ENCODE peak calls at places on chromosome 20, in five cellular contexts. T, K, F, G and W are unnamed samples.

GRCh38 chr20:58555078-58555765 is 40.0 kb upstream of the APCDD1L start:
- DNase-seq in F (no peak), G (no peak), T (peak), K (peak), W (no peak)

GRCh38 chr20:15902493-15902892 is 670.8 kb downstream of the KIF16B start:
- DNase-seq in K (peak), F (no peak), T (no peak), G (no peak), W (no peak)

GRCh38 chr20:50272413-50273120 is 81.9 kb downstream of the CEBPB start:
- DNase-seq in F (no peak), K (no peak), T (no peak), G (no peak), W (no peak)

GRCh38 chr20:34874094-34874654 is 1.5 kb upstream of the GGT7 start:
- DNase-seq in G (peak), K (peak), F (peak), T (no peak), W (peak)

GRCh38 chr20:64161595-64162238 is 2.5 kb upstream of the MYT1 start:
- DNase-seq in T (no peak), F (no peak), G (peak), K (peak), W (peak)

GRCh38 chr20:20712004-20712473 is 405 bp downstream of the RALGAPA2 start:
- DNase-seq in T (no peak), K (no peak), G (peak), F (no peak), W (no peak)

GRCh38 chr20:19730716-19731115 is 27.3 kb upstream of the RIN2 start:
- DNase-seq in F (no peak), T (no peak), K (no peak), G (no peak), W (no peak)

GRCh38 chr20:44349349-44349748 is 6.2 kb upstream of the HNF4A start:
- DNase-seq in F (no peak), T (no peak), G (no peak), K (no peak), W (no peak)

GRCh38 chr20:45311589-45312211 is 3.6 kb upstream of the MATN4 start:
- DNase-seq in G (peak), T (no peak), F (peak), K (peak), W (peak)

GRCh38 chr20:10511166-10511506 is 76.0 kb downstream of the SLX4IP start:
- DNase-seq in G (no peak), F (no peak), K (no peak), T (no peak), W (no peak)

GRCh38 chr20:2508631-2509467 is at the start of gene ZNF343:
- DNase-seq in T (peak), G (peak), F (peak), K (peak), W (peak)

GRCh38 chr20:56222201-56222600 is 26.3 kb upstream of the MC3R start:
- DNase-seq in G (no peak), F (no peak), T (no peak), K (no peak), W (no peak)

GRCh38 chr20:12057778-12058177 is 140.1 kb downstream of the BTBD3 start:
- DNase-seq in K (no peak), F (no peak), G (no peak), T (no peak), W (no peak)

GRCh38 chr20:32675223-32675975 is 1.7 kb upstream of the C20orf203 start:
- DNase-seq in K (no peak), G (no peak), F (no peak), T (no peak), W (no peak)

DNA sequence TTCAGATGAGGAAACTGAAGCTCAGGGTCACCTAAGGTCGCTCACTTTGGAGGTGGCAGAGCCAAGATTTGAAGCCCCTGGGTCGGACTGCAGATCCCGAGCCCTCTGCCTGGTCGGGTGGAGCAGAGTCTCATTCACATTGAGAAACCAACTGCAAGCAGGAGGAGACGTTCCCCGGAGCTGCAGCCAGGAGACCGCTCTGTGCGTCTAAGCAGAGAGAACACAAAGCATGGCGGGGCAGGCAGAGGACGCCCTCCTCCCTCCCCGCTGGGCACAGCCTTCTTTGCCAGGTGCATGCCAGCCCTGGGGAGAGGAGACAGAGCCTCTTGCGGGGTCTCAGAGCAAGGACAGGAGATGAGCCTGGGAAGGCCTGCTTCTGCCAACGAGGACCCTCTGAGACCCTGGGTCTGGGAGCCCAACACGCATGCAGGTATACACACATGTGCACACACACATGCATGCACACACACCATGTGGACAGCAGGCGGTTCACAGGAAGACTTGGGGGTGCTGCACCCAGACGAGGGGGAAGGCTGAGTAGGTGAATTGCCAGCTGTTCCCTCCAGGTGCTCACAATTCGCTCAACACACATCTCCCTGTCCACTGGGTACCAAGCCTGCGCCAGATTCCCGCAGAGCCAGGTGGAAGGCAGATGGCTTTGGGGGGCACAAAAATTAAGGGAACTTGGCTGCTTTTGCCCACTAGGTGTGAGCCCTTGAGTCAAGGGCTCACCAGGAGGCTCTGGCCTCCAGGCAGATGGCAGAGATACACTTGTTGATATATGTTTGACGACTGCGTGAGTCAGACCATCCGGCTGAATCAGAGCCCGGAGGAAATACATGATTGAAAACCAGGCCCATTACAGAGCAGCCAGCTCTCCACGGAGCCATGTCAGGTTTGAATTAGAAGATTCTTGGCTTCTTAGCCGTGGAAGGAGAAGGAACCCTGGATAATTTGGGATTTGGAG is 5.5 kb upstream of the NTSR1 start:
- DNase-seq in T (no peak), K (peak), F (no peak), G (no peak), W (no peak)
- H3K4me3 ChIP-seq in T (no peak), K (no peak), F (no peak), G (no peak), W (no peak)

GRCh38 chr20:568865-569415 is 25.4 kb upstream of the CSNK2A1 start:
- DNase-seq in T (no peak), F (no peak), K (no peak), G (no peak), W (no peak)
- TF ChIP-seq EP300 in T (no peak), F (no peak), K (no peak), G (no peak), W (no peak)

GRCh38 chr20:4722571-4722970 is 862 bp downstream of the PRND start:
- DNase-seq in T (no peak), G (no peak), K (no peak), F (no peak), W (no peak)

GRCh38 chr20:4720121-4720976 is 1.4 kb upstream of the PRND start:
- DNase-seq in K (peak), F (peak), T (peak), G (peak), W (peak)

GRCh38 chr20:4722993-4723392 is 1.3 kb downstream of the PRND start:
- DNase-seq in T (no peak), F (no peak), G (no peak), K (no peak), W (no peak)

GRCh38 chr20:4720977-4721349 is 746 bp upstream of the PRND start:
- DNase-seq in F (peak), T (no peak), K (no peak), G (no peak), W (no peak)

DNA sequence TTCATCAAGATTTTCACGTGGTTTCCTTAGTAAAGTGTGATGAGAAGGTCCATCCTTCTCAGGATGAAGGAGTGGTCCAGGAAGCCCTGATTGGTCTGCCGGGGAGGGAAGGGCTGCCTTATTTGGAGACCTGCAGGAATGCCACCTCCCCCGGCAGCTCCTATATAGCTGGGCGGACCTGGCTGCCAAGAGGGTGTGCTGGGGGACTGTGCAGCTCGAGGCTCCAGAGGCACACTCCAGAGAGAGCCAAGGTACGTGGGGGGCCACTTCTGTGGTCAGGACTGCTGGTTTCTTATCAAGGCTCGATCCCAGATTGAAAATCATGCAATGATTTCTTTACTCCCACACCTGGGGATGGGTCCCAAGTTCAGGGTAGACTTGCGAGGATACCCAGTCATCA is at the start of gene PRND:
- DNase-seq in F (no peak), K (no peak), T (no peak), G (no peak), W (no peak)
- H3K27ac ChIP-seq in F (no peak), K (no peak), T (no peak), G (peak), W (no peak)

DNA sequence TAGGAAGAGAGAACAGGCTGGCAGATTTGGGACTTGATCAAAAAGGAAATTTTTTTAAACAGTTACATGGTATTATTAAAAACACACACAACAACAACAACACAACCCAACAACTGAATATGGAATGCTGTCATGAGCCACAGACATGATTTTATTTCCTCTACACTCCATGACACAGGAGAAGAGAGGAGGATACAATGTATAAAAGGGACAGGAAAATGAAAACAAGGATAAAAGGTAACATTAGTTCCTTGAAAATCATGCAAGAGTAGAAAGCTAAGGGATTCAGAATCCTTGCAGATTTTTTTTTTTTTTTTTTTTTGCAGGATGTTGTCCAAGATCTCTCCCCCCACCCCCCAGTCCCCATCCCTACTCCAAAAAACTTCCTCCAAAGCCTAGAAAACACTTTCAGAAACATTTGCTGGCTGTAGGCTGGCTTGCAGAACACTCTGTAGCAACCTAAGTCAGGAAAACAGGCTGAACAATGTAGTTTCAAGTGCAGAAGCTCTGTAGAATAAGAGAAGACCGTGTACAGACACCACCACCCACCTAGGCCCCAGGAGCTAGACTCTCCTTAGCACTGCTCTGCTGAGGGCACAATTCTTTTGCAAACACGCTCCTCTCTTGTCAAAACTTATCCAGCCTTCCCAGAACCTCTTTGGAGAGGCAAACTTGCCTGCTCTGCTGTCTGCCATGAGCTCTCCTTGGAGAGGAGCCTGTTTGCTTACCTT is 845 bp downstream of the ZMYND8 start:
- DNase-seq in K (no peak), F (no peak), T (no peak), G (no peak), W (no peak)
- H3K4me3 ChIP-seq in K (peak), F (peak), T (peak), G (no peak), W (no peak)

GRCh38 chr20:46468508-46468907 is 44.9 kb downstream of the ZNF334 start:
- DNase-seq in F (no peak), K (no peak), G (no peak), T (no peak), W (no peak)
- TF ChIP-seq EP300 in F (no peak), K (no peak), G (no peak), T (no peak), W (no peak)

GRCh38 chr20:53652859-53653520 is 59.4 kb upstream of the ZNF217 start:
- DNase-seq in K (no peak), G (no peak), T (no peak), F (no peak), W (no peak)

GRCh38 chr20:53656653-53657288 is 63.1 kb upstream of the ZNF217 start:
- DNase-seq in T (no peak), G (no peak), K (no peak), F (no peak), W (no peak)

GRCh38 chr20:53655909-53656652 is 62.4 kb upstream of the ZNF217 start:
- DNase-seq in G (no peak), T (no peak), F (no peak), K (no peak), W (no peak)

GRCh38 chr20:53657289-53657678 is 63.6 kb upstream of the ZNF217 start:
- DNase-seq in K (no peak), F (no peak), T (no peak), G (no peak), W (no peak)

DNA sequence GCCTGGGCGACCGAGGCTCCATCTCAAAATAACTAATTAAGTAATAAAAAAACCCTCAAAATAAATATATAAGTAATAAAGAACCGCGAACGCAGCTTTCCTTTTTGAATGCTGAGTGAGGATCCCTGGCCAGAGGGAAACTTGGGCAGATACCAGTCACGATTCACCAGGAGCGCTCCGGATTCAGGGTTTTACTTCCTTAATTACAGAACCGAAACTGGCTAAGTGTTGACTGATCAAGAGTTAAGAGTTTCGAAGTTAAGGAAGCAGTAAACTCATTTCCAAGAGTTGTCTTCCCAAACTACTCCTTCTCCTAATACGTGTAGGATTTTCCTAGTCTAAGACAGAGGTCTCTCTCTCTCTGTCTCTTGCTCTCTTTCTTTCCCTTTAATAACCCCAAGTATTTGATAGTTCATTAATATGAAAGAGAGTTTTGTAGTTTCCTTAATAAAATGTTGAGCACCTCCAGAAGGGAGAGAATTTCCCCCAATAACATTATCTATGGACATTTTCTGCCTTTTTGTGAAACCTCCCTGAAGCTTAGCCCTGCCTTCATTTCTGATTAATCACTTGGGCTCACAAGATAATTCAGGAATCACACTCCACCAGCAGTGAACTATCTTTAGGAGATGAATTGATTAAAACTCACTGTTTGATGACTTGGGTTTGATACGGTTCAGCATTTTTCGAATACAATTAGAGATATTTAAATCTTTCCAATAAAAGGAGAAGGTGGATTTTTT is 61.5 kb upstream of the ZNF217 start:
- DNase-seq in G (peak), K (peak), F (no peak), T (no peak), W (no peak)
- H3K27ac ChIP-seq in G (peak), K (peak), F (no peak), T (peak), W (no peak)

GRCh38 chr20:36744764-36745191 is 1.1 kb downstream of the NDRG3 start:
- DNase-seq in G (no peak), K (no peak), T (no peak), F (peak), W (no peak)
- H3K4me3 ChIP-seq in G (peak), K (peak), T (peak), F (peak), W (peak)

GRCh38 chr20:41355192-41355591 is 11.4 kb downstream of the EMILIN3 start:
- DNase-seq in G (no peak), F (no peak), K (no peak), T (no peak), W (no peak)
- TF ChIP-seq EP300 in G (no peak), F (no peak), K (no peak), T (no peak), W (no peak)